ENCODE peak calls at places on chromosomes 7 and 10, in seven cellular contexts. E is right lobe of liver; O is NCI-H1092; X is immature natural killer cell; R is stimulated activated CD8-positive, alpha-beta memory T cell treated with anti-CD3 and anti-CD28 coated beads, Interleukin-2, amount 100 ng/mL, for 1 hour; M is non-pigmented ciliary epithelial cell; H is NCI-H1105 treated with DMSO at 0.1 percent for 48 hours. D is an unnamed sample.
A peak's percentile ranks its signal among the peaks of the same experiment; 100 is the strongest.

GRCh38 chr7:6478186-6478585 is 30.4 kb upstream of the DAGLB start:
- DNase-seq in E (no peak), O (no peak), R (no peak), H (no peak), M (no peak), X (no peak), D (no peak)

GRCh38 chr7:27745064-27745583 is 5.2 kb downstream of the TAX1BP1 start:
- DNase-seq in H (peak; percentile 24), O (no peak), R (no peak), M (no peak), E (no peak), X (no peak), D (no peak)

GRCh38 chr7:51161937-51162336 is 154.7 kb downstream of the COBL start:
- DNase-seq in H (no peak), E (no peak), O (no peak), X (no peak), M (no peak), R (no peak), D (no peak)

GRCh38 chr10:92697663-92698511 is 8.1 kb downstream of the HHEX start:
- DNase-seq in R (no peak), O (no peak), X (peak; percentile 40), M (no peak), E (no peak), H (no peak), D (peak; percentile 32)

GRCh38 chr10:10644317-10645111 is 373.2 kb upstream of the CELF2 start:
- DNase-seq in X (no peak), H (no peak), M (no peak), R (no peak), E (no peak), O (no peak), D (no peak)

GRCh38 chr7:44678096-44678467 is 70.6 kb upstream of the ZMIZ2 start:
- DNase-seq in X (no peak), H (no peak), R (no peak), O (no peak), E (no peak), M (no peak), D (no peak)

GRCh38 chr7:40014376-40014775 is 64.3 kb downstream of the CDK13 start:
- DNase-seq in O (no peak), M (no peak), R (no peak), H (no peak), E (no peak), X (no peak), D (no peak)

GRCh38 chr7:68441610-68442009 is 1156.7 kb upstream of the AUTS2 start:
- DNase-seq in H (no peak), O (no peak), X (no peak), E (no peak), R (no peak), M (no peak), D (no peak)

GRCh38 chr10:81928119-81928518 is 53.1 kb downstream of the NRG3 start:
- DNase-seq in H (no peak), O (no peak), R (no peak), X (no peak), M (no peak), E (no peak), D (no peak)

GRCh38 chr10:20858292-20859124 is 38.6 kb downstream of the NEBL start:
- DNase-seq in R (no peak), M (peak; percentile 26), E (no peak), H (peak; percentile 39), O (no peak), X (no peak), D (no peak)

GRCh38 chr7:30068117-30068516 is 39.9 kb downstream of the PLEKHA8 start:
- DNase-seq in R (no peak), X (no peak), H (peak; percentile 7), M (peak; percentile 75), E (no peak), O (no peak), D (no peak)

GRCh38 chr7:142362349-142362748 is 104.5 kb upstream of the PRSS58 start:
- DNase-seq in H (no peak), E (no peak), X (no peak), O (no peak), R (no peak), M (no peak), D (no peak)